ENCODE peak calls at places on chromosome 21, in ten cellular contexts. K is ascending aorta; E is activated T-cell treated with anti-CD3 and anti-CD28 coated beads, Interleukin-2, amount 50 U/mL, for 48 hours; O is COR-L47; M is retina; B is activated CD4-positive, alpha-beta T cell treated with anti-CD3 and anti-CD28 coated beads for 24 hours; D is CD4-positive, alpha-beta T cell; I is NCI-H524; L is AG04450; W is Kasumi-1. X is an unnamed sample.

GRCh38 chr21:36325373-36326010 is 5.5 kb downstream of the MORC3 start:
- DNase-seq in I (no peak), B (no peak), D (no peak), M (no peak), E (no peak), O (no peak), W (no peak), L (no peak), K (no peak), X (no peak)

GRCh38 chr21:35508389-35508888 is 459.3 kb upstream of the RUNX1 start:
- DNase-seq in M (no peak), D (no peak), B (no peak), E (no peak), O (peak; percentile 35), I (peak; percentile 89), W (peak; percentile 82), L (peak; percentile 18), K (peak; percentile 49), X (no peak)

GRCh38 chr21:45353200-45353599 is 51.8 kb upstream of the COL18A1 start:
- DNase-seq in B (no peak), W (no peak), M (no peak), L (no peak), O (peak; percentile 57), I (no peak), K (no peak), D (no peak), E (no peak), X (no peak)

GRCh38 chr21:34889287-34889536 is 159.9 kb downstream of the RUNX1 start:
- DNase-seq in D (peak; percentile 41), B (no peak), E (peak; percentile 77), M (peak; percentile 82), W (peak; percentile 65), K (no peak), O (peak; percentile 49), I (peak; percentile 52), L (no peak), X (no peak)

GRCh38 chr21:41752231-41752681 is 14.6 kb downstream of the RIPK4 start:
- DNase-seq in M (no peak), O (no peak), B (no peak), E (no peak), K (no peak), I (peak; percentile 54), W (no peak), D (no peak), L (no peak), X (no peak)

GRCh38 chr21:17044696-17045095 is 468.1 kb upstream of the CXADR start:
- DNase-seq in D (no peak), K (no peak), L (no peak), I (no peak), O (no peak), M (no peak), W (no peak), E (no peak), B (no peak), X (no peak)

GRCh38 chr21:37783016-37783415 is 133.2 kb downstream of the KCNJ6 start:
- DNase-seq in E (no peak), B (no peak), K (no peak), L (no peak), O (no peak), I (no peak), D (no peak), M (no peak), W (no peak), X (no peak)

GRCh38 chr21:39037807-39038405 is 145.3 kb downstream of the PSMG1 start:
- DNase-seq in O (no peak), B (no peak), K (no peak), M (no peak), E (no peak), I (no peak), D (no peak), W (no peak), L (no peak), X (no peak)

GRCh38 chr21:44467859-44468195 is 12.5 kb downstream of the LRRC3 start:
- DNase-seq in M (no peak), D (no peak), E (no peak), O (no peak), L (no peak), I (no peak), W (no peak), K (no peak), B (no peak), X (no peak)

GRCh38 chr21:40531016-40531415 is 315.9 kb downstream of the DSCAM start:
- DNase-seq in I (no peak), O (no peak), K (no peak), E (no peak), B (no peak), L (no peak), D (no peak), W (no peak), M (no peak), X (no peak)

X was measured in CD8-positive, alpha-beta T cell.